ENCODE peak calls at places on chromosome 4, in five cellular contexts. One of them, this sample, is unnamed.

GRCh38 chr4:47106561-47106960 is 75.2 kb downstream of the GABRB1 start:
- DNase-seq in AG04450: no peak
- DNase-seq in GM23338: no peak
- DNase-seq in MM.1S: no peak
- DNase-seq in K562: no peak
- DNase-seq in this sample: no peak

GRCh38 chr4:164935363-164935762 is 42.1 kb downstream of the TRIM61 start:
- DNase-seq in AG04450: no peak
- DNase-seq in GM23338: peak; percentile 77
- DNase-seq in MM.1S: peak; percentile 26
- DNase-seq in K562: no peak
- DNase-seq in this sample: no peak

GRCh38 chr4:73869130-73870055 is at the start of gene CXCL1:
- DNase-seq in AG04450: no peak
- DNase-seq in GM23338: peak; percentile 79
- DNase-seq in MM.1S: no peak
- DNase-seq in K562: peak; percentile 37
- DNase-seq in this sample: no peak

GRCh38 chr4:24736066-24736465 is 59.3 kb upstream of the SOD3 start:
- DNase-seq in AG04450: no peak
- DNase-seq in GM23338: peak; percentile 69
- DNase-seq in MM.1S: no peak
- DNase-seq in K562: no peak
- DNase-seq in this sample: no peak

GRCh38 chr4:15874671-15875070 is 63.9 kb downstream of the FGFBP1 start:
- DNase-seq in AG04450: no peak
- DNase-seq in GM23338: no peak
- DNase-seq in MM.1S: no peak
- DNase-seq in K562: no peak
- DNase-seq in this sample: peak; percentile 61

GRCh38 chr4:22678851-22679517 is 13.8 kb upstream of the GBA3 start:
- DNase-seq in AG04450: no peak
- DNase-seq in GM23338: no peak
- DNase-seq in MM.1S: no peak
- DNase-seq in K562: no peak
- DNase-seq in this sample: no peak

GRCh38 chr4:167940217-167940616 is 152.1 kb upstream of the ANXA10 start:
- DNase-seq in AG04450: no peak
- DNase-seq in GM23338: no peak
- DNase-seq in MM.1S: peak; percentile 8
- DNase-seq in K562: no peak
- DNase-seq in this sample: no peak

GRCh38 chr4:48974979-48975640 is 11.0 kb upstream of the CWH43 start:
- DNase-seq in AG04450: no peak
- DNase-seq in GM23338: no peak
- DNase-seq in MM.1S: no peak
- DNase-seq in K562: no peak
- DNase-seq in this sample: no peak

GRCh38 chr4:111499291-111499690 is 646.0 kb upstream of the FAM241A start:
- DNase-seq in AG04450: no peak
- DNase-seq in GM23338: no peak
- DNase-seq in MM.1S: no peak
- DNase-seq in K562: no peak
- DNase-seq in this sample: no peak

GRCh38 chr4:74397748-74398426 is 32.9 kb downstream of the EREG start:
- DNase-seq in AG04450: no peak
- DNase-seq in GM23338: no peak
- DNase-seq in MM.1S: peak; percentile 48
- DNase-seq in K562: no peak
- DNase-seq in this sample: no peak

GRCh38 chr4:168021666-168022065 is 70.7 kb upstream of the ANXA10 start:
- DNase-seq in AG04450: no peak
- DNase-seq in GM23338: no peak
- DNase-seq in MM.1S: no peak
- DNase-seq in K562: no peak
- DNase-seq in this sample: no peak

GRCh38 chr4:141402696-141403095 is 182.0 kb downstream of the ZNF330 start:
- DNase-seq in AG04450: no peak
- DNase-seq in GM23338: no peak
- DNase-seq in MM.1S: no peak
- DNase-seq in K562: no peak
- DNase-seq in this sample: no peak

GRCh38 chr4:139694522-139694921 is 28.9 kb downstream of the MGST2 start:
- DNase-seq in AG04450: no peak
- DNase-seq in GM23338: no peak
- DNase-seq in MM.1S: no peak
- DNase-seq in K562: no peak
- DNase-seq in this sample: no peak

GRCh38 chr4:130249002-130249401 is 1153.0 kb downstream of the C4orf33 start:
- DNase-seq in AG04450: no peak
- DNase-seq in GM23338: peak; percentile 48
- DNase-seq in MM.1S: no peak
- DNase-seq in K562: no peak
- DNase-seq in this sample: no peak

GRCh38 chr4:80078361-80079092 is 5.5 kb upstream of the ANTXR2 start:
- DNase-seq in AG04450: no peak
- DNase-seq in GM23338: no peak
- DNase-seq in MM.1S: no peak
- DNase-seq in K562: no peak
- DNase-seq in this sample: no peak

GRCh38 chr4:182073278-182073677 is 169.9 kb upstream of the TENM3 start:
- DNase-seq in AG04450: no peak
- DNase-seq in GM23338: no peak
- DNase-seq in MM.1S: no peak
- DNase-seq in K562: no peak
- DNase-seq in this sample: no peak

GRCh38 chr4:37584087-37584486 is 102.1 kb downstream of the RELL1 start:
- DNase-seq in AG04450: no peak
- DNase-seq in GM23338: no peak
- DNase-seq in MM.1S: no peak
- DNase-seq in K562: no peak
- DNase-seq in this sample: no peak

GRCh38 chr4:52555356-52555716 is 103.8 kb downstream of the USP46 start:
- DNase-seq in AG04450: no peak
- DNase-seq in GM23338: peak; percentile 25
- DNase-seq in MM.1S: no peak
- DNase-seq in K562: no peak
- DNase-seq in this sample: no peak

GRCh38 chr4:113043591-113043990 is 5.9 kb upstream of the ANK2 start:
- DNase-seq in AG04450: no peak
- DNase-seq in GM23338: no peak
- DNase-seq in MM.1S: no peak
- DNase-seq in K562: no peak
- DNase-seq in this sample: no peak

GRCh38 chr4:123262080-123262479 is 134.5 kb upstream of the SPRY1 start:
- DNase-seq in AG04450: no peak
- DNase-seq in GM23338: no peak
- DNase-seq in MM.1S: no peak
- DNase-seq in K562: no peak
- DNase-seq in this sample: no peak

GRCh38 chr4:123259676-123260428 is 136.7 kb upstream of the SPRY1 start:
- DNase-seq in AG04450: no peak
- DNase-seq in GM23338: no peak
- DNase-seq in MM.1S: no peak
- DNase-seq in K562: no peak
- DNase-seq in this sample: no peak

GRCh38 chr4:123256901-123257300 is 139.7 kb upstream of the SPRY1 start:
- DNase-seq in AG04450: no peak
- DNase-seq in GM23338: no peak
- DNase-seq in MM.1S: no peak
- DNase-seq in K562: no peak
- DNase-seq in this sample: no peak

GRCh38 chr4:123257563-123257962 is 139.0 kb upstream of the SPRY1 start:
- DNase-seq in AG04450: no peak
- DNase-seq in GM23338: no peak
- DNase-seq in MM.1S: no peak
- DNase-seq in K562: no peak
- DNase-seq in this sample: no peak

GRCh38 chr4:123260429-123261052 is 136.1 kb upstream of the SPRY1 start:
- DNase-seq in AG04450: no peak
- DNase-seq in GM23338: no peak
- DNase-seq in MM.1S: no peak
- DNase-seq in K562: no peak
- DNase-seq in this sample: no peak
- H3K4me3 ChIP-seq in AG04450: no peak overlapping the region
- H3K4me3 ChIP-seq in GM23338: no peak overlapping the region
- H3K4me3 ChIP-seq in MM.1S: no peak overlapping the region
- H3K4me3 ChIP-seq in K562: no peak overlapping the region
- H3K4me3 ChIP-seq in this sample: no peak overlapping the region

GRCh38 chr4:5712517-5712916 is 1.5 kb downstream of the EVC start:
- DNase-seq in AG04450: no peak
- DNase-seq in GM23338: no peak
- DNase-seq in MM.1S: peak; percentile 75
- DNase-seq in K562: no peak
- DNase-seq in this sample: no peak

GRCh38 chr4:5710065-5710961 is 688 bp upstream of the EVC start:
- DNase-seq in AG04450: no peak
- DNase-seq in GM23338: peak; percentile 59
- DNase-seq in MM.1S: peak; percentile 36
- DNase-seq in K562: no peak
- DNase-seq in this sample: no peak

GRCh38 chr4:5710962-5711478 is at the start of gene EVC:
- DNase-seq in AG04450: peak; percentile 36
- DNase-seq in GM23338: peak; percentile 71
- DNase-seq in MM.1S: peak; percentile 69
- DNase-seq in K562: peak; percentile 36
- DNase-seq in this sample: peak; percentile 92

GRCh38 chr4:5712931-5713330 is 1.9 kb downstream of the EVC start:
- DNase-seq in AG04450: no peak
- DNase-seq in GM23338: no peak
- DNase-seq in MM.1S: no peak
- DNase-seq in K562: no peak
- DNase-seq in this sample: no peak

DNA sequence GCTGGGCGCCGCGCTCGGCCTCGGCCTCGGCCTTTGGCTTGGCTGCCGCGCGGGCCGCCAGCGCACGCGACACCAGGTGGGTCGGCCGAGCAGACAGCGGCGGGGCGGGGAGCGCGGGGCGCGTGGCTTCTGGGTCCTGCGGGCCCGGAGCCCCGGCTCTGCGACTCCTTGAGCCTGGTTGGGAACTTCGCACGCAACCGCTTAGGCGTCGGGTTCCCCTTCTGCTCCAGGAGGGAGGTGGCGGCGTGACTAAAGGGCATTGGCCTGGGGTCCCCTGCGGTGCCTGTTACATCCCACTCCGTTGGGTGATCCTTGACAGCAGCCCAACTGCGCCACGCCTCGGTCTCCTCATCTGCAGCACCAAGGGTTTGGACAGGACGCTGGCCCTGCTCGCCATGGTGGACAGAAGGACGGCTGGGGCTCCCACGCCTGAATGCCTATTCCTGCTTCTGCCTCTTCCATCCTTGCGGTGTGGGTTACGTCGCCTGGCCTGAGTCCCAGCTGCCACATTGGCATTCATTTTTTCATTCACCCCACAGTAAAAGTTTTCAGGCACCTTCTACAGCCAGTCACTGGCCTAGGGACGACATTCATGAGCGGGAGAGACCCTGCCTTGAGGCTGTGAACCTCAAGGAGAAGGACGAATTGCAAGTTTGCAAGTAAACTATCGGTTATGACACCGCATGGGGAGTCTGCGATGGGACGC is 631 bp downstream of the EVC start:
- DNase-seq in AG04450: no peak
- DNase-seq in GM23338: peak; percentile 75
- DNase-seq in MM.1S: peak; percentile 54
- DNase-seq in K562: no peak
- DNase-seq in this sample: no peak
- H3K27ac ChIP-seq in AG04450: peak overlapping the region; percentile 58
- H3K27ac ChIP-seq in GM23338: no peak overlapping the region
- H3K27ac ChIP-seq in MM.1S: peak overlapping the region; percentile 63
- H3K27ac ChIP-seq in K562: no peak overlapping the region
- H3K27ac ChIP-seq in this sample: peak overlapping the region; percentile 96

GRCh38 chr4:86595426-86595805 is 1.3 kb downstream of the PTPN13 start:
- DNase-seq in AG04450: no peak
- DNase-seq in GM23338: no peak
- DNase-seq in MM.1S: no peak
- DNase-seq in K562: no peak
- DNase-seq in this sample: no peak

GRCh38 chr4:86594559-86595425 is 677 bp downstream of the PTPN13 start:
- DNase-seq in AG04450: peak; percentile 47
- DNase-seq in GM23338: peak; percentile 65
- DNase-seq in MM.1S: peak; percentile 43
- DNase-seq in K562: peak; percentile 5
- DNase-seq in this sample: peak; percentile 45

GRCh38 chr4:86593726-86594558 is at the start of gene PTPN13:
- DNase-seq in AG04450: peak; percentile 97
- DNase-seq in GM23338: peak; percentile 100
- DNase-seq in MM.1S: peak; percentile 99
- DNase-seq in K562: peak; percentile 76
- DNase-seq in this sample: peak; percentile 99

GRCh38 chr4:86600007-86600653 is 6.0 kb downstream of the PTPN13 start:
- DNase-seq in AG04450: no peak
- DNase-seq in GM23338: no peak
- DNase-seq in MM.1S: no peak
- DNase-seq in K562: no peak
- DNase-seq in this sample: no peak

DNA sequence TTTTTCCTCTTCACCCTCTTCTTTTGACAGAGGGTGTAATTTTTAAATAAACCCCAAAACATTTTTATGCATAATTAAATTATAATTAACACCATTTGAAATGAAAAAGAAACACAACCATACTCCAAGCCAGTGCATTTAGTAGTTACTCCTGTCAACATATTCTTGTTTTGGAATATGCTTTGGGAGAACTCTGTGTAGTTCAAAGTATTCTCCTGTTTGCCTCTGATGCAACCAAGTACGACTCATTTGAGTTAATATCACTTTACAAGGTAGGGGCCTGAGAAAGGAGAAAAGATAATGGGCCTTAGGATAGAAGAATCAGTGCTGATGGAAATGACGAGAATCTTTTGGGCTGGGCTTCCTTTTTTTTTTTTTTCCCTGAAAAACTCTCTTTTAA is 2.7 kb downstream of the PTPN13 start:
- DNase-seq in AG04450: no peak
- DNase-seq in GM23338: no peak
- DNase-seq in MM.1S: no peak
- DNase-seq in K562: no peak
- DNase-seq in this sample: no peak
- H3K4me3 ChIP-seq in AG04450: no peak overlapping the region
- H3K4me3 ChIP-seq in GM23338: peak overlapping the region; percentile 95
- H3K4me3 ChIP-seq in MM.1S: no peak overlapping the region
- H3K4me3 ChIP-seq in K562: no peak overlapping the region
- H3K4me3 ChIP-seq in this sample: no peak overlapping the region

GRCh38 chr4:57153207-57153606 is 43.0 kb upstream of the IGFBP7 start:
- DNase-seq in AG04450: no peak
- DNase-seq in GM23338: no peak
- DNase-seq in MM.1S: no peak
- DNase-seq in K562: no peak
- DNase-seq in this sample: no peak

GRCh38 chr4:57154191-57154590 is 44.0 kb upstream of the IGFBP7 start:
- DNase-seq in AG04450: no peak
- DNase-seq in GM23338: no peak
- DNase-seq in MM.1S: peak; percentile 52
- DNase-seq in K562: no peak
- DNase-seq in this sample: no peak

GRCh38 chr4:57157611-57158137 is 47.5 kb upstream of the IGFBP7 start:
- DNase-seq in AG04450: no peak
- DNase-seq in GM23338: no peak
- DNase-seq in MM.1S: no peak
- DNase-seq in K562: no peak
- DNase-seq in this sample: no peak

GRCh38 chr4:57156242-57156990 is 46.2 kb upstream of the IGFBP7 start:
- DNase-seq in AG04450: no peak
- DNase-seq in GM23338: no peak
- DNase-seq in MM.1S: no peak
- DNase-seq in K562: no peak
- DNase-seq in this sample: no peak

GRCh38 chr4:57154926-57155325 is 44.7 kb upstream of the IGFBP7 start:
- DNase-seq in AG04450: no peak
- DNase-seq in GM23338: peak; percentile 43
- DNase-seq in MM.1S: no peak
- DNase-seq in K562: no peak
- DNase-seq in this sample: no peak
- H3K27ac ChIP-seq in AG04450: no peak overlapping the region
- H3K27ac ChIP-seq in GM23338: no peak overlapping the region
- H3K27ac ChIP-seq in MM.1S: peak overlapping the region; percentile 39
- H3K27ac ChIP-seq in K562: no peak overlapping the region
- H3K27ac ChIP-seq in this sample: no peak overlapping the region

This sample was measured in tibial artery.